ENCODE peak calls at places on chromosomes 11 and 22, in six cellular contexts. K, Q, X, T, C and E are unnamed samples.

GRCh38 chr11:58902881-58903280 is 36.4 kb upstream of the GLYATL1 start:
- DNase-seq in C (no peak), K (no peak), X (no peak), T (no peak), Q (no peak), E (no peak)

GRCh38 chr11:34135439-34135838 is 30.0 kb downstream of the NAT10 start:
- DNase-seq in K (no peak), C (no peak), Q (no peak), X (no peak), T (no peak), E (no peak)

GRCh38 chr22:46484156-46484860 is 53.1 kb downstream of the CELSR1 start:
- DNase-seq in Q (no peak), T (no peak), K (no peak), C (no peak), X (no peak), E (no peak)

GRCh38 chr22:26464312-26464711 is 19.3 kb downstream of the HPS4 start:
- DNase-seq in T (no peak), K (no peak), C (no peak), Q (no peak), X (no peak), E (peak; percentile 42)

GRCh38 chr11:69280451-69280850 is 13.5 kb upstream of the MYEOV start:
- DNase-seq in Q (no peak), T (no peak), K (no peak), X (no peak), C (no peak), E (no peak)

GRCh38 chr22:46245515-46245914 is 4.6 kb downstream of the CDPF1 start:
- DNase-seq in K (no peak), C (no peak), X (no peak), T (no peak), Q (no peak), E (peak; percentile 85)

GRCh38 chr22:19815823-19816290 is 38.8 kb downstream of the GNB1L start:
- DNase-seq in T (no peak), Q (no peak), C (no peak), K (no peak), X (no peak), E (no peak)

GRCh38 chr11:75896843-75897419 is 81.9 kb downstream of the UVRAG start:
- DNase-seq in T (peak; percentile 7), C (no peak), K (peak; percentile 31), Q (peak; percentile 25), X (no peak), E (no peak)

GRCh38 chr11:44795803-44796535 is 69.2 kb downstream of the TSPAN18 start:
- DNase-seq in K (no peak), X (no peak), C (no peak), Q (no peak), T (no peak), E (no peak)